ENCODE peak calls at places on chromosome 21, in seven cellular contexts. J is HL-60, S is upper lobe of left lung, Q is astrocyte of the spinal cord, I is mucosa of descending colon, Y is ovary, M is breast epithelium. L is an unnamed sample.
A peak's percentile ranks its signal among the peaks of the same experiment; 100 is the strongest.

GRCh38 chr21:44006017-44006624 is 6.0 kb upstream of the TRAPPC10 start:
- DNase-seq in J (no peak), S (no peak), Q (peak; percentile 92), I (no peak), Y (peak; percentile 41), M (no peak), L (no peak)

GRCh38 chr21:34862951-34863350 is 186.2 kb downstream of the RUNX1 start:
- DNase-seq in J (no peak), S (no peak), Q (no peak), I (no peak), Y (no peak), M (no peak), L (no peak)

GRCh38 chr21:34812510-34813265 is 143.9 kb downstream of the CLIC6 start:
- DNase-seq in J (no peak), S (no peak), Q (peak; percentile 97), I (no peak), Y (no peak), M (no peak), L (no peak)

GRCh38 chr21:17921579-17922530 is 102.7 kb upstream of the C21orf91 start:
- DNase-seq in J (no peak), S (no peak), Q (peak; percentile 72), I (no peak), Y (no peak), M (no peak), L (no peak)

GRCh38 chr21:38821959-38822682 is 16.4 kb downstream of the ETS2 start:
- DNase-seq in J (no peak), S (no peak), Q (no peak), I (no peak), Y (no peak), M (no peak), L (no peak)

GRCh38 chr21:45076245-45076661 is 1.9 kb downstream of the ADARB1 start:
- DNase-seq in J (no peak), S (no peak), Q (peak; percentile 12), I (no peak), Y (no peak), M (no peak), L (no peak)

GRCh38 chr21:43983860-43984420 is 28.2 kb upstream of the TRAPPC10 start:
- DNase-seq in J (no peak), S (no peak), Q (no peak), I (no peak), Y (no peak), M (no peak), L (no peak)

GRCh38 chr21:34100789-34101188 is 27.4 kb downstream of the MRPS6 start:
- DNase-seq in J (no peak), S (no peak), Q (no peak), I (no peak), Y (no peak), M (no peak), L (no peak)

GRCh38 chr21:25189497-25189896 is 417.8 kb downstream of the MRPL39 start:
- DNase-seq in J (no peak), S (no peak), Q (no peak), I (no peak), Y (no peak), M (no peak), L (no peak)

GRCh38 chr21:35525443-35525842 is 476.3 kb upstream of the RUNX1 start:
- DNase-seq in J (no peak), S (no peak), Q (no peak), I (no peak), Y (no peak), M (no peak), L (no peak)

GRCh38 chr21:25103500-25104207 is 503.6 kb downstream of the MRPL39 start:
- DNase-seq in J (no peak), S (no peak), Q (peak; percentile 81), I (no peak), Y (no peak), M (no peak), L (no peak)

GRCh38 chr21:28547795-28548194 is 444.9 kb downstream of the LTN1 start:
- DNase-seq in J (no peak), S (no peak), Q (no peak), I (no peak), Y (no peak), M (no peak), L (no peak)

GRCh38 chr21:18151046-18151445 is 93.6 kb upstream of the CHODL start:
- DNase-seq in J (no peak), S (no peak), Q (no peak), I (no peak), Y (no peak), M (no peak), L (no peak)

GRCh38 chr21:30336596-30336995 is 898 bp downstream of the KRTAP27-1 start:
- DNase-seq in J (no peak), S (no peak), Q (peak; percentile 31), I (no peak), Y (no peak), M (no peak), L (no peak)

GRCh38 chr21:44552681-44553080 is 1.4 kb upstream of the KRTAP10-2 start:
- DNase-seq in J (no peak), S (no peak), Q (no peak), I (no peak), Y (no peak), M (peak; percentile 34), L (no peak)

GRCh38 chr21:18772404-18772803 is 368.8 kb upstream of the TMPRSS15 start:
- DNase-seq in J (no peak), S (no peak), Q (peak; percentile 89), I (no peak), Y (no peak), M (no peak), L (no peak)

GRCh38 chr21:25878334-25878733 is 143.6 kb downstream of the GABPA start:
- DNase-seq in J (no peak), S (no peak), Q (no peak), I (no peak), Y (no peak), M (no peak), L (no peak)

GRCh38 chr21:36203603-36203889 is 46.9 kb downstream of the DOP1B start:
- DNase-seq in J (no peak), S (no peak), Q (peak; percentile 83), I (no peak), Y (no peak), M (no peak), L (no peak)

GRCh38 chr21:21971384-21971783 is 973.2 kb downstream of the NCAM2 start:
- DNase-seq in J (no peak), S (no peak), Q (no peak), I (no peak), Y (no peak), M (no peak), L (no peak)

GRCh38 chr21:21968810-21969588 is 970.8 kb downstream of the NCAM2 start:
- DNase-seq in J (no peak), S (no peak), Q (peak; percentile 38), I (no peak), Y (no peak), M (no peak), L (no peak)

GRCh38 chr21:21973806-21974205 is 975.6 kb downstream of the NCAM2 start:
- DNase-seq in J (no peak), S (no peak), Q (peak; percentile 1), I (no peak), Y (no peak), M (no peak), L (no peak)
- TF ChIP-seq CTCF in J (no peak), S (no peak), Q (peak; percentile 16), I (no peak), Y (no peak), M (no peak), L (peak; percentile 60)

DNA sequence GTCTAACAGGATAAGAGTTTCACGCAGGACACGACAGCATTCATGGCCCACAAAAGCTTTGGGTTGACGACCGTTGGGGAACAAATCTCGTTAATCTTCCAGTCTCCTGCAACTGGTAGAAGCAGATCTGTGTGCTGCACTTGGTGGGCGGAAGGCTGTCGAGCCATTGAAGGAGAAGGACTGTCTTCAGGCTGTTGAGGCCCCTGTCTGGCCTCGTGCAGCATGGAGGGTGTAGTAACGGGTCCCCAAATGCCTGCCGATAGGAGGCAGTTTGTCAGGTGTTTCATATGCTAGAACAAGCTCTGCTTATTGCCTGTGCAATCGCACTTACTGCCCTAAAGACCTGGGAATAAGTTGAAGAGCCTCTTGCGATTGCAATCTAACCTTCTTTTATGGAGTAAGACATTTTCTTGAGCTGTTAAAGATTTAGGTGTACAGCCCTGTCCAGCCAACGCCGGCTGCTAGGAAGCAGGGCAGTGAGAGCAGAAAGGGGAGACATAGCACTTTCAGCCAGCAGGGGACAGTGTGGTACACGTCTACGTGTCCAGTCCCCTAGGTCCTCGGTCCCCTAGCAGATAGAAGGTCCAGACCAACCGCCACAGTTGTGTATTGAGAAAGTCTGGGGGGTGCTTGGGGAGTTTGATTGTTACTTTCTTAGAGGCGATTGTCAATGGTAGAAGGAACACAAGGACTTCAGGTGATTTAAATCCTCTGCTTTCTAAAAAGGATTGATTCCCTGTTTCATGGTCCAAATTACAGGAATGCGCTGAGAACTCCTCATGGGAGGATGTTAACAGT is 102.3 kb upstream of the TMPRSS2 start:
- DNase-seq in J (peak; percentile 18), S (no peak), Q (peak; percentile 56), I (peak; percentile 89), Y (peak; percentile 36), M (peak; percentile 70), L (no peak)
- TF ChIP-seq CTCF in J (peak; percentile 74), S (peak; percentile 85), Q (peak; percentile 97), I (peak; percentile 57), Y (peak; percentile 31), M (peak; percentile 75), L (peak; percentile 84)

DNA sequence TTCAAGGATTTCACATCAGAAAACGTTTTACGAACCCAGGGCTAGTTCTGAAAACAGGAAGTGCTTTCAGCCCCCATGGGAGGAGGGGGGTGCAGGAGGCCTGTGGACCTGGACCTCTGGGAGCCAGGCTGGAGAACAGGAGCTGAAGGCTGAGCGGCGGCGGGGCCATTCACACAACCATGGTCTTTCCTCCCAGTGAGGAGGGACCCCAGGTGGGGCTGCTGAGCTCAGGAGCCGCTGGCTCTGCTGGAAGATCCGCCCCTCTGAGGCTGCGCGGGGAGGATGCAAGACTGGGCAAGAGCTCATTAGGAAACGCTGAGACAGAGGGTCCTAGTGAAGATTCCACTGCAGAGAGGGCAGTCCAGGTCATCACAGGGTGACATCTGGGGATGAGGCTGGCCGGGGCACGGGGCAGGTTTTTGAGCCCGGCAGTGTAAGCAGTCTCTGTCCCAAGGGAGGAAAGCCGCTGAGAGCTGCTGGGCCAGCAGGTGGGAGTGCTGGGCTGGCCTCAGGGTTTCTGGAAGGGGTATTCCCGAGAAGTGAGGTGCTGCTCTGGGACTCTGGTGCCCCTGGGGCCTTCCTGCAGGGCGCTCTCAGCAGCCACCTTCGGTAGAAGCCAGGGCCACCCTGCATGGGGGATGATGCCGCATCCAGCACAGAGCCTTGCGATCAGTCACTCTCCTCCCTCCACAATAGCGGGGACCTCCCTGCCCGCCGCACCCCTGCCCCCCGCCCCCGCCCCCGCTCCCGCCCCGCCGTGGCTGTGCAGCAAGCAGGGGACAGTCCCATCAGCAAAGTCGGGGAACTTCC is 7.5 kb downstream of the MX2 start:
- DNase-seq in J (no peak), S (peak; percentile 65), Q (no peak), I (peak; percentile 21), Y (peak; percentile 25), M (peak; percentile 52), L (no peak)
- TF ChIP-seq CTCF in J (no peak), S (peak; percentile 28), Q (no peak), I (no peak), Y (no peak), M (no peak), L (peak; percentile 16)

GRCh38 chr21:46110499-46111192 is 12.7 kb downstream of the COL6A2 start:
- DNase-seq in J (no peak), S (peak; percentile 63), Q (no peak), I (peak; percentile 1), Y (peak; percentile 73), M (peak; percentile 51), L (peak; percentile 60)
- TF ChIP-seq CTCF in J (no peak), S (no peak), Q (peak; percentile 5), I (no peak), Y (peak; percentile 47), M (no peak), L (no peak)

L was measured in type B pancreatic cell.